ENCODE peak calls at places on chromosomes 4 and X, in seven cellular contexts. W is GM12891, B is SK-N-SH, Z is H1, O is HepG2, K is GM12878, X is K562. H is an unnamed sample.

GRCh38 chr4:129999156-129999555 is 903.2 kb downstream of the C4orf33 start:
- DNase-seq in W (no peak), B (no peak), Z (no peak), O (no peak), K (no peak), X (no peak), H (no peak)

GRCh38 chrX:100864967-100865366 is 9.2 kb downstream of the NOX1 start:
- DNase-seq in W (no peak), B (no peak), Z (no peak), O (no peak), K (no peak), X (no peak), H (no peak)

GRCh38 chrX:78119521-78120227 is 15.6 kb downstream of the PGK1 start:
- DNase-seq in W (no peak), B (no peak), Z (no peak), O (no peak), K (no peak), X (no peak), H (no peak)

GRCh38 chrX:98207947-98208346 is 1324.2 kb downstream of the RPA4 start:
- DNase-seq in W (no peak), B (no peak), Z (no peak), O (no peak), K (no peak), X (no peak), H (no peak)

GRCh38 chrX:56564921-56565861 is 1.8 kb downstream of the UBQLN2 start:
- DNase-seq in W (no peak), B (peak), Z (no peak), O (peak), K (no peak), X (peak), H (no peak)

GRCh38 chr4:53573696-53574095 is 17.6 kb downstream of the LNX1 start:
- DNase-seq in W (no peak), B (no peak), Z (no peak), O (no peak), K (no peak), X (no peak), H (no peak)

GRCh38 chr4:24024597-24024996 is 134.8 kb upstream of the PPARGC1A start:
- DNase-seq in W (no peak), B (no peak), Z (no peak), O (no peak), K (no peak), X (no peak), H (no peak)

GRCh38 chr4:10383417-10383816 is 73.8 kb downstream of the ZNF518B start:
- DNase-seq in W (no peak), B (no peak), Z (no peak), O (no peak), K (no peak), X (no peak), H (no peak)

GRCh38 chr4:3219761-3220481 is 29.0 kb upstream of the MSANTD1 start:
- DNase-seq in W (no peak), B (no peak), Z (no peak), O (no peak), K (no peak), X (no peak), H (no peak)

GRCh38 chrX:22063284-22063683 is 31.2 kb downstream of the PHEX start:
- DNase-seq in W (peak), B (no peak), Z (no peak), O (no peak), K (peak), X (peak), H (peak)

DNA sequence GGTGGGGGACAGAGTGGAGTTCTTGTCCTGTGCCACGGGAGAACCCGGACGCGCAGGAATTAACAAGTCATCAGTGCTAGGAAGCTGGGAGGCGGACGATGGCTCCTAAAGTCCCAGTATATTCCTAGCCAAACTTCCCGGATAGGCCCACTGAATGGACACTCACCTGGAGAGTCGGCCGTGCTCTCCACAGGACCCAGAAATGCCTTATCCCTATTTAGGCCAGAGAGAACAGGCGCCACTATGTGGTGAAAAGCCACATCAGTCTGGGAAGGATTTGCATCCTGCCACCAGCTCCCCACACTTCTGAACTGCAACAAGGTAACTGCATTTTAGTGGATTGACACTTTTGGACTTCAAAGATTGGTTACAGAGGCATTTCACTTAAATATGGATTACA is 1.1 kb downstream of the CFAP299 start:
- DNase-seq in W (no peak), B (peak), Z (peak), O (peak), K (no peak), X (peak), H (no peak)
- TF ChIP-seq TAF1 in W (no peak), B (no peak), Z (no peak), O (no peak), K (no peak), X (no peak), H (no peak)

GRCh38 chr4:186650401-186651180 is 73.1 kb downstream of the FAT1 start:
- DNase-seq in W (no peak), B (no peak), Z (no peak), O (no peak), K (no peak), X (no peak), H (no peak)
- TF ChIP-seq POLR2AphosphoS5 in W (no peak), B (no peak), Z (no peak), O (no peak), K (no peak), X (no peak), H (no peak)

GRCh38 chrX:123422875-123423274 is 238.8 kb downstream of the GRIA3 start:
- DNase-seq in W (no peak), B (peak), Z (no peak), O (peak), K (no peak), X (peak), H (no peak)
- TF ChIP-seq TAF1 in W (no peak), B (no peak), Z (no peak), O (no peak), K (no peak), X (no peak), H (no peak)

GRCh38 chr4:122922877-122923511 is 597 bp upstream of the NUDT6 start:
- DNase-seq in W (peak), B (peak), Z (peak), O (peak), K (peak), X (peak), H (peak)
- TF ChIP-seq POLR2AphosphoS5 in W (peak), B (peak), Z (peak), O (peak), K (peak), X (peak), H (peak)

GRCh38 chrX:108091878-108092291 is 307 bp downstream of the ATG4A start:
- DNase-seq in W (peak), B (no peak), Z (no peak), O (no peak), K (no peak), X (peak), H (no peak)
- TF ChIP-seq TAF1 in W (no peak), B (no peak), Z (no peak), O (no peak), K (no peak), X (no peak), H (no peak)